ENCODE peak calls at places on chromosomes 7 and 10, in six cellular contexts. A is T1000, Q is mesenchymal stem cell, X is WERI-Rb-1, J is NCI-H524 treated with DMSO at 0.1 percent for 48 hours, I is NCI-H526. D is an unnamed sample.

GRCh38 chr7:123665157-123665556 is 9.5 kb downstream of the LMOD2 start:
- DNase-seq in A (no peak), Q (no peak), X (peak; percentile 58), J (no peak), I (no peak), D (no peak)

GRCh38 chr10:63720072-63720537 is 198.9 kb downstream of the REEP3 start:
- DNase-seq in A (no peak), Q (peak; percentile 49), X (peak; percentile 29), J (no peak), I (peak; percentile 54), D (peak; percentile 48)

GRCh38 chr10:7070950-7071349 is 339.9 kb downstream of the SFMBT2 start:
- DNase-seq in A (no peak), Q (no peak), X (no peak), J (no peak), I (no peak), D (no peak)

GRCh38 chr10:35191523-35191922 is 64.9 kb downstream of the CREM start:
- DNase-seq in A (no peak), Q (peak; percentile 31), X (no peak), J (no peak), I (no peak), D (no peak)

GRCh38 chr7:155584763-155585531 is 38.6 kb upstream of the CNPY1 start:
- DNase-seq in A (no peak), Q (no peak), X (peak; percentile 60), J (no peak), I (peak; percentile 92), D (no peak)

GRCh38 chr10:78700413-78700812 is 368.4 kb upstream of the ZMIZ1 start:
- DNase-seq in A (no peak), Q (no peak), X (no peak), J (no peak), I (no peak), D (no peak)

GRCh38 chr10:6083523-6084475 is 5.0 kb upstream of the RBM17 start:
- DNase-seq in A (no peak), Q (no peak), X (no peak), J (no peak), I (no peak), D (no peak)

GRCh38 chr10:67861750-67862460 is 22.6 kb upstream of the SIRT1 start:
- DNase-seq in A (no peak), Q (no peak), X (no peak), J (no peak), I (peak; percentile 14), D (no peak)

GRCh38 chr10:24652381-24652957 is 71.2 kb downstream of the ARHGAP21 start:
- DNase-seq in A (no peak), Q (no peak), X (no peak), J (no peak), I (no peak), D (no peak)

GRCh38 chr7:134480730-134481129 is 21.8 kb upstream of the AKR1B1 start:
- DNase-seq in A (no peak), Q (peak; percentile 71), X (no peak), J (no peak), I (peak; percentile 37), D (peak; percentile 65)

GRCh38 chr10:103651783-103652476 is 158.4 kb downstream of the NEURL1 start:
- DNase-seq in A (no peak), Q (no peak), X (no peak), J (no peak), I (no peak), D (no peak)

GRCh38 chr10:31152421-31153133 is 120.9 kb upstream of the ZNF438 start:
- DNase-seq in A (no peak), Q (no peak), X (no peak), J (no peak), I (no peak), D (no peak)

GRCh38 chr10:118017850-118018249 is 28.9 kb downstream of the RAB11FIP2 start:
- DNase-seq in A (no peak), Q (no peak), X (peak; percentile 63), J (no peak), I (no peak), D (no peak)

GRCh38 chr10:73094249-73094850 is 2.3 kb downstream of the P4HA1 start:
- DNase-seq in A (no peak), Q (peak; percentile 52), X (no peak), J (no peak), I (no peak), D (peak; percentile 23)

GRCh38 chr7:30896041-30896440 is 15.6 kb upstream of the AQP1 start:
- DNase-seq in A (no peak), Q (no peak), X (no peak), J (no peak), I (peak; percentile 23), D (no peak)

GRCh38 chr7:150351587-150352194 is 10.3 kb upstream of the RARRES2 start:
- DNase-seq in A (no peak), Q (no peak), X (no peak), J (no peak), I (no peak), D (no peak)

GRCh38 chr10:72691470-72692056 is 380 bp upstream of the MCU start:
- DNase-seq in A (no peak), Q (peak; percentile 94), X (no peak), J (peak; percentile 43), I (no peak), D (no peak)

GRCh38 chr7:37832194-37832593 is 16.2 kb upstream of the NME8 start:
- DNase-seq in A (no peak), Q (no peak), X (no peak), J (peak; percentile 71), I (peak; percentile 6), D (no peak)

GRCh38 chr10:510415-510881 is 179.0 kb downstream of the DIP2C start:
- DNase-seq in A (no peak), Q (no peak), X (no peak), J (no peak), I (peak; percentile 55), D (no peak)

GRCh38 chr7:30594055-30594539 is 581 bp upstream of the GARS1 start:
- DNase-seq in A (no peak), Q (no peak), X (peak; percentile 43), J (no peak), I (peak; percentile 68), D (no peak)

GRCh38 chr7:98216941-98217622 is 5.8 kb downstream of the BHLHA15 start:
- DNase-seq in A (no peak), Q (no peak), X (no peak), J (no peak), I (no peak), D (no peak)

GRCh38 chr7:90738249-90738648 is 142.1 kb downstream of the CDK14 start:
- DNase-seq in A (no peak), Q (no peak), X (no peak), J (no peak), I (no peak), D (no peak)

GRCh38 chr7:148699024-148699771 is 495 bp downstream of the CUL1 start:
- DNase-seq in A (peak; percentile 41), Q (peak; percentile 62), X (peak; percentile 28), J (no peak), I (peak; percentile 87), D (peak; percentile 51)

GRCh38 chr7:148527717-148528168 is 62.8 kb upstream of the C7orf33 start:
- DNase-seq in A (no peak), Q (peak; percentile 81), X (peak; percentile 90), J (peak; percentile 78), I (peak; percentile 96), D (peak; percentile 37)

D was measured in SJSA1.